ENCODE peak calls at places on chromosomes 4 and X, in eight cellular contexts. One of them, this sample, is unnamed. For H3K4me1, the result is how much of the 10 kb centered on the place peaks cover.

GRCh38 chr4:183909187-183909586 is 4.1 kb downstream of the STOX2 start:
- DNase-seq in mammary epithelial cell: no peak
- DNase-seq in heart left ventricle: no peak
- DNase-seq in hepatocyte: no peak
- DNase-seq in GM23248: no peak
- DNase-seq in right lobe of liver: no peak
- DNase-seq in naive thymus-derived CD4-positive, alpha-beta T cell: no peak
- DNase-seq in psoas muscle: no peak
- DNase-seq in this sample: no peak

GRCh38 chr4:48877827-48878535 is 28.6 kb downstream of the OCIAD2 start:
- DNase-seq in mammary epithelial cell: peak
- DNase-seq in heart left ventricle: no peak
- DNase-seq in hepatocyte: no peak
- DNase-seq in GM23248: no peak
- DNase-seq in right lobe of liver: no peak
- DNase-seq in naive thymus-derived CD4-positive, alpha-beta T cell: no peak
- DNase-seq in psoas muscle: no peak
- DNase-seq in this sample: no peak

GRCh38 chr4:82799006-82799881 is 648 bp upstream of the SCD5 start:
- DNase-seq in mammary epithelial cell: peak
- DNase-seq in heart left ventricle: no peak
- DNase-seq in hepatocyte: no peak
- DNase-seq in GM23248: peak
- DNase-seq in right lobe of liver: no peak
- DNase-seq in naive thymus-derived CD4-positive, alpha-beta T cell: no peak
- DNase-seq in psoas muscle: no peak
- DNase-seq in this sample: no peak

GRCh38 chr4:159193256-159193655 is 90.4 kb downstream of the RAPGEF2 start:
- DNase-seq in mammary epithelial cell: no peak
- DNase-seq in heart left ventricle: no peak
- DNase-seq in hepatocyte: no peak
- DNase-seq in GM23248: no peak
- DNase-seq in right lobe of liver: no peak
- DNase-seq in naive thymus-derived CD4-positive, alpha-beta T cell: no peak
- DNase-seq in psoas muscle: no peak
- DNase-seq in this sample: no peak

GRCh38 chr4:134687646-134688628 is 486.3 kb upstream of the PABPC4L start:
- DNase-seq in mammary epithelial cell: no peak
- DNase-seq in heart left ventricle: no peak
- DNase-seq in hepatocyte: no peak
- DNase-seq in GM23248: no peak
- DNase-seq in right lobe of liver: no peak
- DNase-seq in naive thymus-derived CD4-positive, alpha-beta T cell: no peak
- DNase-seq in psoas muscle: no peak
- DNase-seq in this sample: no peak

GRCh38 chrX:150363561-150364346 is 637 bp downstream of the MAMLD1 start:
- DNase-seq in mammary epithelial cell: peak
- DNase-seq in heart left ventricle: peak
- DNase-seq in hepatocyte: peak
- DNase-seq in GM23248: peak
- DNase-seq in right lobe of liver: peak
- DNase-seq in naive thymus-derived CD4-positive, alpha-beta T cell: no peak
- DNase-seq in psoas muscle: peak
- DNase-seq in this sample: peak

GRCh38 chrX:109472939-109473713 is 8.8 kb downstream of the GUCY2F start:
- DNase-seq in mammary epithelial cell: peak
- DNase-seq in heart left ventricle: no peak
- DNase-seq in hepatocyte: peak
- DNase-seq in GM23248: peak
- DNase-seq in right lobe of liver: no peak
- DNase-seq in naive thymus-derived CD4-positive, alpha-beta T cell: no peak
- DNase-seq in psoas muscle: no peak
- DNase-seq in this sample: no peak

GRCh38 chr4:152581536-152582160 is 45.8 kb upstream of the FBXW7 start:
- DNase-seq in mammary epithelial cell: no peak
- DNase-seq in heart left ventricle: no peak
- DNase-seq in hepatocyte: no peak
- DNase-seq in GM23248: no peak
- DNase-seq in right lobe of liver: no peak
- DNase-seq in naive thymus-derived CD4-positive, alpha-beta T cell: no peak
- DNase-seq in psoas muscle: no peak
- DNase-seq in this sample: no peak

GRCh38 chr4:67327245-67327860 is 217.9 kb downstream of the CENPC start:
- DNase-seq in mammary epithelial cell: peak
- DNase-seq in heart left ventricle: no peak
- DNase-seq in hepatocyte: peak
- DNase-seq in GM23248: peak
- DNase-seq in right lobe of liver: no peak
- DNase-seq in naive thymus-derived CD4-positive, alpha-beta T cell: peak
- DNase-seq in psoas muscle: no peak
- DNase-seq in this sample: no peak

GRCh38 chrX:39726810-39727209 is 370.9 kb downstream of the BCOR start:
- DNase-seq in mammary epithelial cell: peak
- DNase-seq in heart left ventricle: no peak
- DNase-seq in hepatocyte: no peak
- DNase-seq in GM23248: peak
- DNase-seq in right lobe of liver: no peak
- DNase-seq in naive thymus-derived CD4-positive, alpha-beta T cell: no peak
- DNase-seq in psoas muscle: no peak
- DNase-seq in this sample: no peak

GRCh38 chrX:102604327-102604726 is 5.0 kb downstream of the ARMCX5 start:
- DNase-seq in mammary epithelial cell: no peak
- DNase-seq in heart left ventricle: no peak
- DNase-seq in hepatocyte: no peak
- DNase-seq in GM23248: no peak
- DNase-seq in right lobe of liver: no peak
- DNase-seq in naive thymus-derived CD4-positive, alpha-beta T cell: no peak
- DNase-seq in psoas muscle: no peak
- DNase-seq in this sample: no peak

GRCh38 chrX:97021680-97022079 is 138.0 kb downstream of the RPA4 start:
- DNase-seq in mammary epithelial cell: peak
- DNase-seq in heart left ventricle: no peak
- DNase-seq in hepatocyte: no peak
- DNase-seq in GM23248: peak
- DNase-seq in right lobe of liver: no peak
- DNase-seq in naive thymus-derived CD4-positive, alpha-beta T cell: no peak
- DNase-seq in psoas muscle: no peak
- DNase-seq in this sample: no peak

GRCh38 chr4:179164642-179165338 is 1722.6 kb upstream of the AGA start:
- DNase-seq in mammary epithelial cell: no peak
- DNase-seq in heart left ventricle: no peak
- DNase-seq in hepatocyte: no peak
- DNase-seq in GM23248: no peak
- DNase-seq in right lobe of liver: no peak
- DNase-seq in naive thymus-derived CD4-positive, alpha-beta T cell: no peak
- DNase-seq in psoas muscle: no peak
- DNase-seq in this sample: no peak

GRCh38 chrX:108070891-108071290 is 20.5 kb downstream of the PSMD10 start:
- DNase-seq in mammary epithelial cell: peak
- DNase-seq in heart left ventricle: no peak
- DNase-seq in hepatocyte: no peak
- DNase-seq in GM23248: peak
- DNase-seq in right lobe of liver: no peak
- DNase-seq in naive thymus-derived CD4-positive, alpha-beta T cell: no peak
- DNase-seq in psoas muscle: no peak
- DNase-seq in this sample: no peak

GRCh38 chrX:71913156-71913950 is 2.7 kb downstream of the NHSL2 start:
- DNase-seq in mammary epithelial cell: no peak
- DNase-seq in heart left ventricle: no peak
- DNase-seq in hepatocyte: no peak
- DNase-seq in GM23248: no peak
- DNase-seq in right lobe of liver: no peak
- DNase-seq in naive thymus-derived CD4-positive, alpha-beta T cell: no peak
- DNase-seq in psoas muscle: no peak
- DNase-seq in this sample: no peak

GRCh38 chrX:71911023-71911730 is 532 bp downstream of the NHSL2 start:
- DNase-seq in mammary epithelial cell: no peak
- DNase-seq in heart left ventricle: no peak
- DNase-seq in hepatocyte: peak
- DNase-seq in GM23248: peak
- DNase-seq in right lobe of liver: peak
- DNase-seq in naive thymus-derived CD4-positive, alpha-beta T cell: peak
- DNase-seq in psoas muscle: peak
- DNase-seq in this sample: peak

GRCh38 chrX:71911731-71912050 is 1.0 kb downstream of the NHSL2 start:
- DNase-seq in mammary epithelial cell: no peak
- DNase-seq in heart left ventricle: no peak
- DNase-seq in hepatocyte: peak
- DNase-seq in GM23248: peak
- DNase-seq in right lobe of liver: peak
- DNase-seq in naive thymus-derived CD4-positive, alpha-beta T cell: no peak
- DNase-seq in psoas muscle: peak
- DNase-seq in this sample: no peak

GRCh38 chrX:71910526-71911022 is at the start of gene NHSL2:
- DNase-seq in mammary epithelial cell: no peak
- DNase-seq in heart left ventricle: peak
- DNase-seq in hepatocyte: peak
- DNase-seq in GM23248: peak
- DNase-seq in right lobe of liver: peak
- DNase-seq in naive thymus-derived CD4-positive, alpha-beta T cell: no peak
- DNase-seq in psoas muscle: peak
- DNase-seq in this sample: no peak

GRCh38 chrX:71912156-71912555 is 1.5 kb downstream of the NHSL2 start:
- DNase-seq in mammary epithelial cell: no peak
- DNase-seq in heart left ventricle: no peak
- DNase-seq in hepatocyte: no peak
- DNase-seq in GM23248: peak
- DNase-seq in right lobe of liver: no peak
- DNase-seq in naive thymus-derived CD4-positive, alpha-beta T cell: no peak
- DNase-seq in psoas muscle: no peak
- DNase-seq in this sample: no peak
- H3K4me3 ChIP-seq in mammary epithelial cell: no peak
- H3K4me3 ChIP-seq in heart left ventricle: peak
- H3K4me3 ChIP-seq in hepatocyte: no peak
- H3K4me3 ChIP-seq in GM23248: peak
- H3K4me3 ChIP-seq in right lobe of liver: no peak
- H3K4me3 ChIP-seq in naive thymus-derived CD4-positive, alpha-beta T cell: no peak
- H3K4me3 ChIP-seq in psoas muscle: peak
- H3K4me3 ChIP-seq in this sample: no peak

GRCh38 chrX:138294951-138295350 is 416.6 kb downstream of the FGF13 start:
- DNase-seq in mammary epithelial cell: no peak
- DNase-seq in heart left ventricle: no peak
- DNase-seq in hepatocyte: no peak
- DNase-seq in GM23248: no peak
- DNase-seq in right lobe of liver: no peak
- DNase-seq in naive thymus-derived CD4-positive, alpha-beta T cell: no peak
- DNase-seq in psoas muscle: no peak
- DNase-seq in this sample: no peak

GRCh38 chrX:138298268-138298667 is 413.2 kb downstream of the FGF13 start:
- DNase-seq in mammary epithelial cell: no peak
- DNase-seq in heart left ventricle: no peak
- DNase-seq in hepatocyte: no peak
- DNase-seq in GM23248: peak
- DNase-seq in right lobe of liver: no peak
- DNase-seq in naive thymus-derived CD4-positive, alpha-beta T cell: no peak
- DNase-seq in psoas muscle: no peak
- DNase-seq in this sample: no peak
- H3K4me1 ChIP-seq in mammary epithelial cell: under half
- H3K4me1 ChIP-seq in heart left ventricle: under half
- H3K4me1 ChIP-seq in hepatocyte: under half
- H3K4me1 ChIP-seq in GM23248: under half
- H3K4me1 ChIP-seq in right lobe of liver: under half
- H3K4me1 ChIP-seq in naive thymus-derived CD4-positive, alpha-beta T cell: under half
- H3K4me1 ChIP-seq in psoas muscle: under half
- H3K4me1 ChIP-seq in this sample: under half

DNA sequence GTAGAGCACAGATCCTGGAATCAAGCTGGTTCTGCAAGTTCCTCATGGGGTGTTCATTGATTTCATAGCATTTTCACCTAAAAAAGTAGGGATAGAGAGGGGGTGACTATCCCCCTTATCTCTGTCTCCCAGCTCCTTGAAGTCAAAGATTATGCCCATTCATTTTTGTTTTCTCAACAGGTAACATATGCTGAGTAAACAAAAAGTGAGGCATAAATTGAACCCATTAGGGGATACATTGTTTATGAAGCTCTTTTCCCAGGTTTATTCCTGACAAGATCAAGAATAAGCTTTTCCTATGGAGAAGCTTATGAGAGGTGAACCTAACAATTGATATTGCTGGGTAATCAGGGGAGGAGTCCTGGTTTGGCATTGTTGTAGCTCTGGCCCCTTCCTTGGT is 9.2 kb upstream of the ANAPC4 start:
- DNase-seq in mammary epithelial cell: no peak
- DNase-seq in heart left ventricle: no peak
- DNase-seq in hepatocyte: no peak
- DNase-seq in GM23248: no peak
- DNase-seq in right lobe of liver: no peak
- DNase-seq in naive thymus-derived CD4-positive, alpha-beta T cell: no peak
- DNase-seq in psoas muscle: no peak
- DNase-seq in this sample: no peak
- H3K27ac ChIP-seq in mammary epithelial cell: no peak
- H3K27ac ChIP-seq in heart left ventricle: no peak
- H3K27ac ChIP-seq in hepatocyte: peak
- H3K27ac ChIP-seq in GM23248: no peak
- H3K27ac ChIP-seq in right lobe of liver: no peak
- H3K27ac ChIP-seq in naive thymus-derived CD4-positive, alpha-beta T cell: no peak
- H3K27ac ChIP-seq in psoas muscle: no peak
- H3K27ac ChIP-seq in this sample: no peak

GRCh38 chr4:73070072-73070385 is 513 bp upstream of the COX18 start:
- DNase-seq in mammary epithelial cell: no peak
- DNase-seq in heart left ventricle: no peak
- DNase-seq in hepatocyte: no peak
- DNase-seq in GM23248: no peak
- DNase-seq in right lobe of liver: no peak
- DNase-seq in naive thymus-derived CD4-positive, alpha-beta T cell: no peak
- DNase-seq in psoas muscle: no peak
- DNase-seq in this sample: no peak

GRCh38 chr4:73066928-73067327 is 2.6 kb downstream of the COX18 start:
- DNase-seq in mammary epithelial cell: no peak
- DNase-seq in heart left ventricle: no peak
- DNase-seq in hepatocyte: no peak
- DNase-seq in GM23248: no peak
- DNase-seq in right lobe of liver: no peak
- DNase-seq in naive thymus-derived CD4-positive, alpha-beta T cell: peak
- DNase-seq in psoas muscle: no peak
- DNase-seq in this sample: no peak

GRCh38 chr4:73068496-73069337 is 799 bp downstream of the COX18 start:
- DNase-seq in mammary epithelial cell: peak
- DNase-seq in heart left ventricle: no peak
- DNase-seq in hepatocyte: peak
- DNase-seq in GM23248: peak
- DNase-seq in right lobe of liver: no peak
- DNase-seq in naive thymus-derived CD4-positive, alpha-beta T cell: peak
- DNase-seq in psoas muscle: no peak
- DNase-seq in this sample: no peak

GRCh38 chr4:73069338-73070071 is at the start of gene COX18:
- DNase-seq in mammary epithelial cell: peak
- DNase-seq in heart left ventricle: peak
- DNase-seq in hepatocyte: peak
- DNase-seq in GM23248: peak
- DNase-seq in right lobe of liver: peak
- DNase-seq in naive thymus-derived CD4-positive, alpha-beta T cell: peak
- DNase-seq in psoas muscle: peak
- DNase-seq in this sample: peak

DNA sequence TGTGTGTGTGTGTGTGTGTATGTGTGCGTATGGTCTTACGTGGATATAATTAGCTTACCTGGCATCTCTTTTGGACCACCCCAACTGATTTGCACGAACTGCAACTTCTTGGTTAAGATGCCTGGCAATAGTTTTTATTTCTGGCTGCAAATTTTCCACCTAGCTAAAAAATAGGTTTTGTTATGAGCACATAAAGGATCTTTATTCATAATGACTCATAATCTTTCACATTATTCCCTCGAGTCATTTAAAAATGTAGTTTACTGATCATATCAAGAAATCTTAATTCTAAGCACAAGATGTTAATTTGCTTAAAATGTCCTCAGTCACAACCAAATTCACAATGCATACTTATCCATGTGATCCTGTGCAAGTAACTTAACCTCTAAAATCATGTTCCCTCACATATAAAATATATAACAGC is 1.5 kb downstream of the COX18 start:
- DNase-seq in mammary epithelial cell: no peak
- DNase-seq in heart left ventricle: no peak
- DNase-seq in hepatocyte: no peak
- DNase-seq in GM23248: peak
- DNase-seq in right lobe of liver: no peak
- DNase-seq in naive thymus-derived CD4-positive, alpha-beta T cell: peak
- DNase-seq in psoas muscle: no peak
- DNase-seq in this sample: no peak
- H3K4me3 ChIP-seq in mammary epithelial cell: peak
- H3K4me3 ChIP-seq in heart left ventricle: peak
- H3K4me3 ChIP-seq in hepatocyte: peak
- H3K4me3 ChIP-seq in GM23248: peak
- H3K4me3 ChIP-seq in right lobe of liver: peak
- H3K4me3 ChIP-seq in naive thymus-derived CD4-positive, alpha-beta T cell: peak
- H3K4me3 ChIP-seq in psoas muscle: peak
- H3K4me3 ChIP-seq in this sample: peak

This sample was measured in aorta.